ENCODE peak calls at places on chromosomes 3 and 15, in seven cellular contexts. J, N, C, L, U, Z and M are unnamed samples.

GRCh38 chr15:31098491-31098917 is 3.0 kb downstream of the TRPM1 start:
- DNase-seq in N (no peak), C (no peak), L (no peak), J (no peak), Z (no peak), U (no peak), M (no peak)

GRCh38 chr15:99385865-99386264 is 134.6 kb downstream of the LRRC28 start:
- DNase-seq in C (no peak), L (peak; percentile 63), Z (no peak), U (no peak), J (no peak), N (peak; percentile 75), M (no peak)

GRCh38 chr3:145807990-145808389 is 353.0 kb downstream of the PLOD2 start:
- DNase-seq in L (peak; percentile 82), C (no peak), N (no peak), J (no peak), U (no peak), Z (no peak), M (no peak)

GRCh38 chr15:95277266-95277665 is 1045.9 kb downstream of the MCTP2 start:
- DNase-seq in C (no peak), J (no peak), Z (no peak), L (no peak), U (no peak), N (no peak), M (no peak)

GRCh38 chr3:46504780-46505179 is 7.0 kb downstream of the RTP3 start:
- DNase-seq in N (no peak), L (no peak), U (no peak), J (no peak), C (no peak), Z (no peak), M (no peak)

GRCh38 chr3:150149651-150150051 is 179.0 kb upstream of the PFN2 start:
- DNase-seq in N (no peak), J (no peak), C (no peak), U (no peak), L (peak; percentile 77), Z (no peak), M (no peak)

GRCh38 chr3:15384510-15385237 is 42.7 kb downstream of the METTL6 start:
- DNase-seq in N (no peak), C (no peak), U (no peak), Z (no peak), J (no peak), L (peak; percentile 30), M (no peak)

GRCh38 chr15:80480909-80481308 is 76.7 kb downstream of the ARNT2 start:
- DNase-seq in J (no peak), U (peak; percentile 20), C (no peak), Z (no peak), L (peak; percentile 97), N (peak; percentile 22), M (no peak)

GRCh38 chr3:70822777-70823176 is 510.3 kb upstream of the MDFIC2 start:
- DNase-seq in C (no peak), U (no peak), Z (no peak), J (no peak), L (no peak), N (no peak), M (no peak)

GRCh38 chr3:195221015-195221853 is 49.7 kb downstream of the XXYLT1 start:
- DNase-seq in Z (no peak), C (no peak), U (no peak), J (no peak), L (peak; percentile 79), N (no peak), M (no peak)

GRCh38 chr3:160099855-160100254 is 111.2 kb downstream of the IL12A start:
- DNase-seq in J (no peak), N (no peak), L (no peak), U (no peak), Z (no peak), C (no peak), M (no peak)

GRCh38 chr3:9770276-9770812 is 597 bp upstream of the CAMK1 start:
- DNase-seq in Z (no peak), L (peak; percentile 90), C (no peak), U (peak; percentile 95), N (peak; percentile 86), J (peak; percentile 84), M (no peak)
- H3K27ac ChIP-seq in Z (no peak overlapping the region), L (no peak overlapping the region), C (no peak overlapping the region), U (peak overlapping the region; percentile 72), N (peak overlapping the region; percentile 81), J (peak overlapping the region; percentile 87), M (no peak overlapping the region)

GRCh38 chr3:54954019-54954418 is 26.2 kb upstream of the LRTM1 start:
- DNase-seq in J (no peak), U (no peak), N (no peak), Z (no peak), C (no peak), L (peak; percentile 31), M (no peak)
- TF ChIP-seq CTCF in J (no peak), U (no peak), N (no peak), Z (no peak), C (no peak), L (no peak), M (no peak)

GRCh38 chr15:25236143-25236860 is 202.5 kb downstream of the UBE3A start:
- DNase-seq in C (no peak), Z (no peak), L (no peak), N (no peak), J (peak; percentile 6), U (no peak), M (no peak)

GRCh38 chr15:25235391-25235790 is 203.4 kb downstream of the UBE3A start:
- DNase-seq in C (no peak), Z (no peak), U (no peak), L (no peak), N (no peak), J (no peak), M (no peak)

GRCh38 chr15:25234831-25235230 is 204.0 kb downstream of the UBE3A start:
- DNase-seq in J (no peak), Z (no peak), C (no peak), N (no peak), U (no peak), L (no peak), M (no peak)

GRCh38 chr15:25236861-25237155 is 202.0 kb downstream of the UBE3A start:
- DNase-seq in Z (no peak), J (peak; percentile 14), C (no peak), N (no peak), L (no peak), U (no peak), M (no peak)

GRCh38 chr15:25233766-25234350 is 205.0 kb downstream of the UBE3A start:
- DNase-seq in J (no peak), N (no peak), L (no peak), Z (no peak), C (no peak), U (no peak), M (no peak)
- H3K9me3 ChIP-seq in J (no peaks in the 10 kb centered on the region), N (no peaks in the 10 kb centered on the region), L (no peaks in the 10 kb centered on the region), Z (no peaks in the 10 kb centered on the region), C (peaks cover 4% of the 10 kb centered on the region), U (no peaks in the 10 kb centered on the region), M (no peaks in the 10 kb centered on the region)

GRCh38 chr3:57794501-57794900 is 38.4 kb downstream of the SLMAP start:
- DNase-seq in U (no peak), N (no peak), Z (no peak), C (no peak), L (no peak), J (no peak), M (no peak)
- H3K27ac ChIP-seq in U (peak overlapping the region; percentile 39), N (no peak overlapping the region), Z (no peak overlapping the region), C (no peak overlapping the region), L (no peak overlapping the region), J (no peak overlapping the region), M (no peak overlapping the region)

GRCh38 chr3:109804697-109805096 is 467.4 kb upstream of the DPPA4 start:
- DNase-seq in L (no peak), N (no peak), J (no peak), Z (no peak), C (peak; percentile 84), U (no peak), M (no peak)
- TF ChIP-seq CTCF in L (no peak), N (no peak), J (no peak), Z (no peak), C (no peak), U (no peak), M (no peak)

DNA sequence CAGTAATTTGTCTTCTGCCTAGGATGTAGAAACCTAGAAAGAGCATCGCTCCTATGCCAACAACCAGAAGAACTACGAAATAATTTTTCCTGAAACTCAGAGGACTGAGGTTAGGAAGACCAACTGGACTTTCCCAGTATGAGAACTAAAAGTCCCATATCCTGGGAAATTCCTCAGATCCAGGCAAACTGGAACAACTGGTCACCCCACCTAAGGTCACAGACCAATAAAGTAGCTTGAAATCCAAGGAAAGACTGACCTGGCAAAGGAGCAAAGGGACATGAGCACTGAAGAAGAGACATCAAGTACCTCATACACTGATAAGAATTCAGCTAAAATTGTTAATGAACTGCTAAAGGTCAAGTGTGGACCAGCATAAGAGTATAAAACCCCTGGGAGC is 6.6 kb downstream of the RPL39L start:
- DNase-seq in C (no peak), Z (no peak), J (no peak), L (no peak), U (no peak), N (no peak), M (no peak)
- H3K9me3 ChIP-seq in C (no peaks in the 10 kb centered on the region), Z (no peaks in the 10 kb centered on the region), J (no peaks in the 10 kb centered on the region), L (no peaks in the 10 kb centered on the region), U (no peaks in the 10 kb centered on the region), N (no peaks in the 10 kb centered on the region), M (no peaks in the 10 kb centered on the region)

GRCh38 chr3:128281461-128282367 is 128.4 kb downstream of the EEFSEC start:
- DNase-seq in U (no peak), J (no peak), L (peak; percentile 26), N (no peak), Z (no peak), C (no peak), M (no peak)
- H3K27ac ChIP-seq in U (no peak overlapping the region), J (no peak overlapping the region), L (no peak overlapping the region), N (no peak overlapping the region), Z (no peak overlapping the region), C (no peak overlapping the region), M (no peak overlapping the region)